ENCODE peak calls at places on chromosomes 3 and 15, in four cellular contexts. One of them, this sample, is unnamed.

GRCh38 chr3:12772462-12772861 is 13.4 kb upstream of the TMEM40 start:
- DNase-seq in H9: no peak
- DNase-seq in IMR-90: no peak
- DNase-seq in mesenchymal stem cell: no peak
- DNase-seq in this sample: no peak

GRCh38 chr3:180362081-180362480 is 239.9 kb upstream of the TTC14 start:
- DNase-seq in IMR-90: no peak
- DNase-seq in H9: no peak
- DNase-seq in mesenchymal stem cell: no peak
- DNase-seq in this sample: no peak

GRCh38 chr15:66288093-66288492 is 5.3 kb upstream of the DIS3L start:
- DNase-seq in H9: no peak
- DNase-seq in mesenchymal stem cell: no peak
- DNase-seq in IMR-90: no peak
- DNase-seq in this sample: no peak

GRCh38 chr15:33968224-33968623 is at the start of gene CHRM5:
- DNase-seq in mesenchymal stem cell: no peak
- DNase-seq in H9: no peak
- DNase-seq in IMR-90: no peak
- DNase-seq in this sample: no peak

GRCh38 chr3:8741581-8742355 is 8.2 kb downstream of the CAV3 start:
- DNase-seq in H9: peak
- DNase-seq in IMR-90: peak
- DNase-seq in mesenchymal stem cell: peak
- DNase-seq in this sample: peak

GRCh38 chr3:103906304-103906703 is 1460.4 kb upstream of the ALCAM start:
- DNase-seq in mesenchymal stem cell: peak
- DNase-seq in H9: no peak
- DNase-seq in IMR-90: no peak
- DNase-seq in this sample: no peak

GRCh38 chr15:97661796-97662195 is 298.7 kb upstream of the ARRDC4 start:
- DNase-seq in mesenchymal stem cell: no peak
- DNase-seq in H9: no peak
- DNase-seq in IMR-90: no peak
- DNase-seq in this sample: no peak

GRCh38 chr3:49638445-49638844 is 35.7 kb upstream of the APEH start:
- DNase-seq in mesenchymal stem cell: peak
- DNase-seq in H9: no peak
- DNase-seq in IMR-90: peak
- DNase-seq in this sample: peak

GRCh38 chr3:78494831-78495230 is 1273.0 kb downstream of the ROBO1 start:
- DNase-seq in H9: no peak
- DNase-seq in mesenchymal stem cell: no peak
- DNase-seq in IMR-90: no peak
- DNase-seq in this sample: no peak

GRCh38 chr15:52980446-52980845 is 190.3 kb upstream of the ONECUT1 start:
- DNase-seq in H9: no peak
- DNase-seq in IMR-90: no peak
- DNase-seq in mesenchymal stem cell: no peak
- DNase-seq in this sample: no peak

GRCh38 chr15:62665449-62665848 is 377.1 kb upstream of the TPM1 start:
- DNase-seq in mesenchymal stem cell: peak
- DNase-seq in IMR-90: peak
- DNase-seq in H9: no peak
- DNase-seq in this sample: no peak

GRCh38 chr3:33420966-33421365 is 19.2 kb downstream of the UBP1 start:
- DNase-seq in mesenchymal stem cell: no peak
- DNase-seq in IMR-90: no peak
- DNase-seq in H9: no peak
- DNase-seq in this sample: no peak

GRCh38 chr3:11610044-11610671 is 33.6 kb downstream of the VGLL4 start:
- DNase-seq in mesenchymal stem cell: no peak
- DNase-seq in IMR-90: peak
- DNase-seq in H9: no peak
- DNase-seq in this sample: no peak

GRCh38 chr3:20038679-20039078 is 1.6 kb upstream of the KAT2B start:
- DNase-seq in H9: no peak
- DNase-seq in mesenchymal stem cell: no peak
- DNase-seq in IMR-90: no peak
- DNase-seq in this sample: no peak

GRCh38 chr15:63476229-63476632 is 28.2 kb upstream of the USP3 start:
- DNase-seq in H9: no peak
- DNase-seq in mesenchymal stem cell: peak
- DNase-seq in IMR-90: peak
- DNase-seq in this sample: peak

DNA sequence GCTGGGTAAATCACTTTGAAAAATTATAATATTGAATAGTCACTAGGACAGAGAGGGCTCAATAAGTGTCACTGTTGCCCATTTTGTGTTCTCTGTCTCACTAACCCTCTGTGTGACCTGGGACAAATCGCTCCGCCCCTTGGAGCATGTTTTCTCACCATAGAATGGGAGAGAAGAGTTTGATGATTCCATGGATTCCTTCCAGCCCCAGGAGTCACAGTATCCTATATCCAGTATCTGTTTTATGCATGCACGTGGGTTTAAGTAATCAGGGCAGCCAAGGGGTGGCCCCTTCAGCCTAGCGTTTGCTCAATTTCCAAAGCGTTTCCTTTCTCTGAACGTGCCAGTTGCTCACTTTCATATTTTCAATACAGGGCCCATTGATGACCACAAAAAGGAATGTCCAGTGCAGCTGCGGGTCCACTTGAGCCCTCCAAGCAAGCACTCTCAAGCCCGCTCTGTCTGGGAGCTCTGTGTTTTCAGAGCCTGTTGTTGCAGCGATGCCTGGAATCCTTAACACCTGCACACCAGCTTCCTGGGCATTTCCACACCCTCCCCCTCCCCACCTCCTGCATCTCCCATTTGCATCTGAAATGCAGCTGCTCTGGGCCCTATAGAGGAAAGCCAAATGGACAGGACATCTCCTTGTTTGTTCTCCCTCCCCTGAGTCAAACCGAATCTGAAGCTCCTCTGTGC is 164.4 kb upstream of the LPP start:
- DNase-seq in H9: peak
- DNase-seq in mesenchymal stem cell: peak
- DNase-seq in IMR-90: no peak
- DNase-seq in this sample: peak
- H4K91ac ChIP-seq in H9: no peak
- H4K91ac ChIP-seq in mesenchymal stem cell: no peak
- H4K91ac ChIP-seq in IMR-90: no peak
- H4K91ac ChIP-seq in this sample: no peak

GRCh38 chr3:193894121-193894863 is 241.7 kb upstream of the HES1 start:
- DNase-seq in mesenchymal stem cell: no peak
- DNase-seq in H9: no peak
- DNase-seq in IMR-90: no peak
- DNase-seq in this sample: peak
- H4K91ac ChIP-seq in mesenchymal stem cell: no peak
- H4K91ac ChIP-seq in H9: no peak
- H4K91ac ChIP-seq in IMR-90: no peak
- H4K91ac ChIP-seq in this sample: peak

GRCh38 chr15:40793216-40793989 is 13.5 kb upstream of the ZFYVE19 start:
- DNase-seq in IMR-90: peak
- DNase-seq in mesenchymal stem cell: peak
- DNase-seq in H9: no peak
- DNase-seq in this sample: peak

GRCh38 chr15:40795019-40795418 is 11.9 kb upstream of the ZFYVE19 start:
- DNase-seq in H9: no peak
- DNase-seq in mesenchymal stem cell: no peak
- DNase-seq in IMR-90: no peak
- DNase-seq in this sample: no peak

GRCh38 chr15:40789999-40790398 is 16.9 kb upstream of the ZFYVE19 start:
- DNase-seq in H9: no peak
- DNase-seq in IMR-90: no peak
- DNase-seq in mesenchymal stem cell: no peak
- DNase-seq in this sample: no peak

GRCh38 chr15:40790723-40791122 is 16.2 kb upstream of the ZFYVE19 start:
- DNase-seq in mesenchymal stem cell: peak
- DNase-seq in IMR-90: no peak
- DNase-seq in H9: no peak
- DNase-seq in this sample: no peak

GRCh38 chr15:40792394-40792793 is 14.5 kb upstream of the ZFYVE19 start:
- DNase-seq in IMR-90: no peak
- DNase-seq in H9: no peak
- DNase-seq in mesenchymal stem cell: no peak
- DNase-seq in this sample: no peak
- H4K91ac ChIP-seq in IMR-90: no peak
- H4K91ac ChIP-seq in H9: no peak
- H4K91ac ChIP-seq in mesenchymal stem cell: no peak
- H4K91ac ChIP-seq in this sample: no peak

DNA sequence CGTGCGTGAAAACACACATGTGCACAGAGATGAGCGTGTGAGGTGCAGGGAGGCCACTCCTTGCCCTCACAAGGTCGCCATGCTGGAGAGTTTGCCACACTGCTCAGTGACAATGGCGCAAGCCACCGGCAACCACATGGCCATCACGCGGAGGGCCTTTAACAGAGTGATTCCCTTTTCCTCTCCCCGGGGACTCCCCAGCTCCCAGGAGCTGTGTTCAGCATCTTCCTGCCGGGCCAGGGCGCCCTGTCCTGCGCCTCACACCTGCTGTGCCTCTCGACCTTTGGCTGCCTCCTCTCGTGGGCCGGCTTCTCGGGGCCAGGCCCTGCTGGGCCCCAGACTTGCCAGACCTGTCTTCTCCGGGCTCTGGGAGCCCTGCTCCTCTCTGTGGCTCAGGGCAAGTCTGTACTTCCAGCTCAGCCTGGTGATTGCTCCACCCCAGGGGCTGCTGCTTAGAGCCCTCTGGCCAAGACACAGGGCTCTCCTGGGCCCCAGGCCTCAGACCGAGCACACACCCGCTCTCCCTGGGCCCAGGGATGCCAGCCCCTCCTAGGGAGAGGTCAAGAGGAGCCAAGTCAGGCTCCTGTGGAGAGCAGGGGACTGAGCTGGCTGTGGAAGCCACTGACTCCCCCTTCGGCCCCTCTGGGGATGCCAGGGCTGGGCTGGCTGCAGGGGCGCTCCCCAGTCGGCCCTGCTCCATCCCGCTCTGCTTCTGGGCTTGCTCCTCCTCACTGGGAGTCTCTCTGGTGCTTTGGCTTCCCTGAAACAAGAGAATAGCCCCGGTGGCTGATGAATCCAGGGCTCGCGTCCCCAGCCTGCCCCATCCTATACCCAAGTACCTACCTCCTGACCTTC is 5.6 kb downstream of the CCDC9B start:
- DNase-seq in mesenchymal stem cell: no peak
- DNase-seq in H9: no peak
- DNase-seq in IMR-90: no peak
- DNase-seq in this sample: no peak
- H4K91ac ChIP-seq in mesenchymal stem cell: peak
- H4K91ac ChIP-seq in H9: no peak
- H4K91ac ChIP-seq in IMR-90: no peak
- H4K91ac ChIP-seq in this sample: peak